ENCODE peak calls at places on chromosomes 13 and 19, in six cellular contexts. M is lower leg skin, X is brain microvascular endothelial cell, F is fibroblast of lung, I is psoas muscle, C is choroid plexus epithelial cell. R is an unnamed sample.

GRCh38 chr19:1864480-1865171 is 1.2 kb upstream of the KLF16 start:
- DNase-seq in I (peak; percentile 86), F (peak; percentile 36), X (no peak), C (peak; percentile 53), M (peak; percentile 95), R (peak; percentile 78)

GRCh38 chr13:45943965-45944364 is 92.4 kb upstream of the SIAH3 start:
- DNase-seq in M (no peak), X (no peak), F (peak; percentile 55), I (no peak), C (peak; percentile 27), R (no peak)

GRCh38 chr19:21020298-21021227 is at the start of gene ZNF430:
- DNase-seq in I (peak; percentile 93), M (peak; percentile 99), C (peak; percentile 95), F (peak; percentile 90), X (peak; percentile 95), R (peak; percentile 90)

GRCh38 chr19:16883518-16883917 is 5.3 kb upstream of the F2RL3 start:
- DNase-seq in M (no peak), X (no peak), F (no peak), I (no peak), C (no peak), R (no peak)

GRCh38 chr19:38737297-38737865 is 6.9 kb downstream of the CAPN12 start:
- DNase-seq in C (no peak), M (no peak), F (no peak), I (no peak), X (no peak), R (no peak)

GRCh38 chr19:49856574-49857021 is 5.6 kb downstream of the PTOV1 start:
- DNase-seq in M (no peak), C (no peak), I (peak; percentile 52), F (no peak), X (no peak), R (no peak)

GRCh38 chr19:13986348-13986904 is 19.7 kb downstream of the RFX1 start:
- DNase-seq in I (peak; percentile 91), M (peak; percentile 97), C (peak; percentile 78), F (no peak), X (peak; percentile 80), R (peak; percentile 77)

GRCh38 chr19:12331211-12331941 is 2.1 kb downstream of the ZNF563 start:
- DNase-seq in M (no peak), I (no peak), F (no peak), X (no peak), C (no peak), R (no peak)

GRCh38 chr13:107271226-107271625 is 703.3 kb upstream of the ARGLU1 start:
- DNase-seq in F (peak; percentile 74), I (no peak), X (peak; percentile 41), M (no peak), C (peak; percentile 88), R (no peak)

GRCh38 chr19:48511800-48512503 is at the start of gene LMTK3:
- DNase-seq in C (no peak), X (no peak), M (no peak), F (peak; percentile 36), I (no peak), R (no peak)

GRCh38 chr19:39276740-39277139 is 8.5 kb downstream of the IFNL2 start:
- DNase-seq in M (no peak), C (no peak), X (no peak), F (no peak), I (no peak), R (no peak)

GRCh38 chr13:110528911-110529310 is 32.6 kb downstream of the RAB20 start:
- DNase-seq in M (no peak), F (no peak), I (no peak), X (no peak), C (no peak), R (no peak)

GRCh38 chr19:52689804-52690394 is 44.9 kb downstream of the ZNF611 start:
- DNase-seq in C (no peak), M (peak; percentile 91), X (no peak), I (peak; percentile 64), F (no peak), R (peak; percentile 39)

GRCh38 chr13:95156208-95156607 is 145.0 kb downstream of the ABCC4 start:
- DNase-seq in C (peak; percentile 73), I (no peak), F (peak; percentile 16), M (no peak), X (peak; percentile 36), R (no peak)

GRCh38 chr13:76822691-76823267 is 63.4 kb downstream of the KCTD12 start:
- DNase-seq in I (no peak), F (peak; percentile 17), M (no peak), C (peak; percentile 74), X (no peak), R (no peak)

GRCh38 chr13:49357694-49358093 is 86.2 kb downstream of the CAB39L start:
- DNase-seq in X (peak; percentile 67), C (peak; percentile 68), I (no peak), F (peak; percentile 85), M (no peak), R (no peak)

GRCh38 chr13:93767917-93768422 is 541.4 kb downstream of the GPC6 start:
- DNase-seq in I (no peak), X (no peak), M (no peak), F (no peak), C (peak; percentile 53), R (no peak)

GRCh38 chr19:3350014-3350663 is 16.2 kb upstream of the NFIC start:
- DNase-seq in I (no peak), C (peak; percentile 49), F (no peak), M (no peak), X (no peak), R (no peak)

GRCh38 chr19:13742756-13743155 is 21.6 kb upstream of the MRI1 start:
- DNase-seq in I (no peak), C (peak; percentile 25), M (no peak), X (no peak), F (peak; percentile 16), R (no peak)

GRCh38 chr13:43522788-43523187 is 264.0 kb downstream of the ENOX1 start:
- DNase-seq in I (no peak), X (peak; percentile 55), F (peak; percentile 77), M (no peak), C (peak; percentile 63), R (no peak)

GRCh38 chr19:926595-927043 is 784 bp downstream of the ARID3A start:
- DNase-seq in X (peak; percentile 28), F (no peak), I (peak; percentile 74), M (no peak), C (peak; percentile 63), R (peak; percentile 54)

GRCh38 chr13:100128373-100128772 is 39.5 kb downstream of the PCCA start:
- DNase-seq in F (peak; percentile 93), X (peak; percentile 82), I (no peak), M (no peak), C (peak; percentile 50), R (no peak)

GRCh38 chr13:103130681-103131210 is 64.5 kb upstream of the SLC10A2 start:
- DNase-seq in X (no peak), F (no peak), M (no peak), C (no peak), I (no peak), R (no peak)

GRCh38 chr13:33231339-33231738 is 54.2 kb downstream of the STARD13 start:
- DNase-seq in F (no peak), X (no peak), C (no peak), I (no peak), M (no peak), R (no peak)

GRCh38 chr13:48775285-48775684 is 121.6 kb downstream of the CYSLTR2 start:
- DNase-seq in X (no peak), C (peak; percentile 44), I (no peak), M (no peak), F (peak; percentile 95), R (no peak)

GRCh38 chr13:40562975-40563349 is 103.5 kb downstream of the FOXO1 start:
- DNase-seq in F (peak; percentile 43), M (no peak), C (peak; percentile 46), X (no peak), I (peak; percentile 63), R (no peak)

GRCh38 chr13:40566811-40567210 is 99.6 kb downstream of the FOXO1 start:
- DNase-seq in I (no peak), M (no peak), C (no peak), F (no peak), X (no peak), R (no peak)

GRCh38 chr13:40563350-40564125 is 102.9 kb downstream of the FOXO1 start:
- DNase-seq in X (no peak), M (no peak), F (no peak), I (peak; percentile 79), C (peak; percentile 84), R (no peak)

GRCh38 chr13:40565282-40566148 is 100.9 kb downstream of the FOXO1 start:
- DNase-seq in C (no peak), F (no peak), X (no peak), I (no peak), M (no peak), R (no peak)

GRCh38 chr13:40564342-40564997 is 102.0 kb downstream of the FOXO1 start:
- DNase-seq in M (no peak), I (no peak), X (no peak), F (no peak), C (peak; percentile 53), R (no peak)
- H3K4me3 ChIP-seq in M (no peak overlapping the region), I (peak overlapping the region; percentile 6), X (no peak overlapping the region), F (no peak overlapping the region), C (no peak overlapping the region), R (peak overlapping the region; percentile 3)

DNA sequence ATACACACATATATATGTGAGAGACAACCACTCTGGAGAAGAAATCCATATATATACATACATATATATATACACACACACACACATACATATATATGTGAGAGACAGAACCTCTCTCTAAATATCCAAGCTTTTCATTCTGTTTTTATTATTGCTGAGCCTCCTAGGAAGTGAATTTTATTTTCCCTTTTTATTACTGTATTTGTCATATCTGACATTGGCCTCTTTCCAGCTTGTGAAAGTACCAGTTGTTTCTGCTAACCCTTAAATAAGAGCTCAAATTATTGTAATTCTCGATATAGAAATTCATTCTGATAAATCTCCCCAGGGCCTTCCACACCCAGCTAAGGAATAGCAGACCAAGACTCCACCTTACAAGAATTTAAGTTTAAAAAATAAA is 81.0 kb downstream of the NUFIP1 start:
- DNase-seq in I (no peak), X (no peak), F (no peak), M (no peak), C (no peak), R (no peak)
- H3K4me3 ChIP-seq in I (no peak overlapping the region), X (no peak overlapping the region), F (no peak overlapping the region), M (no peak overlapping the region), C (no peak overlapping the region), R (no peak overlapping the region)

DNA sequence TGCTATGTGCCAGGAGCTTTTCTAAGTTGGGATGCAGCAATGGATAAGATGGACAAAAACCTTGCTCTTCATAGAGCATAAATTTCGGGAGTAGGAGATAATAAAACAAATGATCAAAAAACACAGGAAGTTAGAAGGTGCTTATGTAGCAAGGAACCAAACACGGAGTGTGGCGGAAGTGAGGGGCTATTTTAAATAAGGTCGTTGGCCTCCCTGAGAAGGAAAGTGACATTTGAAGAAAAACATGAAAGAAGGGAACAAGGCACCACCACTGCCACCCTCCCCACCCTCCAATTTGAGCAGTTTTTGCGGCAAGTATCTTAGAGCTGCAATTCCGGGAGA is 3.2 kb upstream of the GSX1 start:
- DNase-seq in I (no peak), C (no peak), X (no peak), F (no peak), M (no peak), R (no peak)
- H3K4me3 ChIP-seq in I (no peak overlapping the region), C (no peak overlapping the region), X (no peak overlapping the region), F (no peak overlapping the region), M (no peak overlapping the region), R (no peak overlapping the region)

DNA sequence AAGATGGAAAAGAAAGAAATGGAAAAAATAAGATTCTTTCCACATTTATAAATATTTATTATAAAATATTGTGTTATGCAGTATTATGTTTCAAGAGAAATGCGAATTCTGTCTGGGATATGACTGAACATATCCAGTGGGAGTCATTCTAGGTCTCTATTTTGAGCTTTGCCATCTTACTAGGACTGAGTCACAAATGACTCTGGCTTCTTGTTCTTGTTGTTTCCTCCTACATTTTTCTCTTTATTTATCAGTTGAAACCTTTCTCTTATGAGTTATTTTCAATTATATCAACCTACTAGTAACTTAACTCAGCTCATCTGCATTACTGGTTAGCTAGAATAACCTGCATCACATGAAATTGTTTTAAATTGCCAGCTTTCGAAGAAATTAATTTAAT is 1247.3 kb downstream of the SLITRK1 start:
- DNase-seq in F (no peak), M (no peak), I (no peak), C (no peak), X (no peak), R (no peak)
- H3K4me3 ChIP-seq in F (no peak overlapping the region), M (no peak overlapping the region), I (no peak overlapping the region), C (no peak overlapping the region), X (no peak overlapping the region), R (no peak overlapping the region)